ENCODE peak calls at places on chromosomes 11 and 22, in six cellular contexts. F is effector CD4-positive, alpha-beta T cell; A is germinal center; O is activated T-cell treated with anti-CD3 and anti-CD28 coated beads for 1 hour; T is CD4-positive, alpha-beta T cell; G is retinal pigment epithelial cell. Z is an unnamed sample.

GRCh38 chr11:28767574-28767973 is 659.4 kb downstream of the METTL15 start:
- DNase-seq in G (no peak), O (no peak), F (no peak), T (no peak), A (no peak), Z (no peak)

GRCh38 chr11:3192511-3193372 is 25.9 kb downstream of the MRGPRG start:
- DNase-seq in G (no peak), T (no peak), F (no peak), A (no peak), O (no peak), Z (no peak)

GRCh38 chr11:69252494-69252845 is 41.5 kb upstream of the MYEOV start:
- DNase-seq in A (no peak), F (no peak), O (no peak), G (no peak), T (no peak), Z (no peak)

GRCh38 chr22:31820655-31821054 is 66.8 kb downstream of the DEPDC5 start:
- DNase-seq in G (no peak), O (no peak), F (no peak), A (no peak), T (no peak), Z (no peak)

GRCh38 chr11:43874738-43875137 is 5.9 kb upstream of the ALKBH3 start:
- DNase-seq in G (no peak), O (no peak), F (no peak), T (no peak), A (no peak), Z (no peak)

GRCh38 chr22:37559521-37559900 is 769 bp upstream of the CDC42EP1 start:
- DNase-seq in A (no peak), G (no peak), T (no peak), F (no peak), O (no peak), Z (no peak)

GRCh38 chr11:76185931-76186401 is 20.3 kb downstream of the WNT11 start:
- DNase-seq in O (no peak), G (no peak), A (no peak), T (no peak), F (no peak), Z (no peak)

GRCh38 chr11:74847895-74848294 is 99.2 kb downstream of the RNF169 start:
- DNase-seq in T (no peak), O (no peak), G (no peak), A (no peak), F (no peak), Z (no peak)

GRCh38 chr11:9210922-9211320 is 54.2 kb downstream of the DENND5A start:
- DNase-seq in G (no peak), T (no peak), F (no peak), A (no peak), O (no peak), Z (no peak)

GRCh38 chr11:118060081-118060661 is 16.7 kb upstream of the TMPRSS4 start:
- DNase-seq in A (no peak), G (no peak), F (no peak), T (no peak), O (no peak), Z (no peak)

Z was measured in T-helper 22 cell.